ENCODE peak calls at places on chromosomes 1 and 21, in five cellular contexts. One of them, this sample, is unnamed. For H3K9me3 and H3K4me1, the result is how much of the 10 kb centered on the place peaks cover.

GRCh38 chr1:24357011-24357410 is 37.9 kb downstream of the GRHL3 start:
- DNase-seq in esophagus squamous epithelium: no peak
- DNase-seq in transverse colon: no peak
- DNase-seq in uterus: no peak
- DNase-seq in body of pancreas: no peak
- DNase-seq in this sample: no peak

GRCh38 chr1:1237874-1238701 is 6.1 kb downstream of the B3GALT6 start:
- DNase-seq in uterus: no peak
- DNase-seq in esophagus squamous epithelium: no peak
- DNase-seq in body of pancreas: peak
- DNase-seq in transverse colon: peak
- DNase-seq in this sample: no peak

GRCh38 chr1:200660719-200661118 is 9.0 kb downstream of the DDX59 start:
- DNase-seq in transverse colon: no peak
- DNase-seq in uterus: peak
- DNase-seq in esophagus squamous epithelium: no peak
- DNase-seq in body of pancreas: peak
- DNase-seq in this sample: no peak

GRCh38 chr1:27525296-27526271 is 35.6 kb upstream of the WASF2 start:
- DNase-seq in transverse colon: peak
- DNase-seq in body of pancreas: peak
- DNase-seq in uterus: peak
- DNase-seq in esophagus squamous epithelium: no peak
- DNase-seq in this sample: peak

GRCh38 chr1:205813755-205814058 is 709 bp upstream of the SLC41A1 start:
- DNase-seq in body of pancreas: no peak
- DNase-seq in esophagus squamous epithelium: no peak
- DNase-seq in uterus: no peak
- DNase-seq in transverse colon: no peak
- DNase-seq in this sample: no peak

GRCh38 chr1:219699870-219700269 is 87.0 kb upstream of the ZC3H11B start:
- DNase-seq in body of pancreas: no peak
- DNase-seq in esophagus squamous epithelium: no peak
- DNase-seq in uterus: no peak
- DNase-seq in transverse colon: no peak
- DNase-seq in this sample: no peak

GRCh38 chr1:29971703-29972102 is 735.4 kb downstream of the PTPRU start:
- DNase-seq in body of pancreas: no peak
- DNase-seq in transverse colon: no peak
- DNase-seq in uterus: no peak
- DNase-seq in esophagus squamous epithelium: no peak
- DNase-seq in this sample: no peak

GRCh38 chr1:57824535-57824934 is 400.7 kb upstream of the DAB1 start:
- DNase-seq in uterus: no peak
- DNase-seq in body of pancreas: no peak
- DNase-seq in transverse colon: no peak
- DNase-seq in esophagus squamous epithelium: no peak
- DNase-seq in this sample: no peak

GRCh38 chr1:89757532-89757931 is 63.3 kb upstream of the LRRC8D start:
- DNase-seq in uterus: no peak
- DNase-seq in esophagus squamous epithelium: no peak
- DNase-seq in body of pancreas: no peak
- DNase-seq in transverse colon: no peak
- DNase-seq in this sample: peak

GRCh38 chr21:32389337-32390015 is 3.3 kb downstream of the URB1 start:
- DNase-seq in transverse colon: no peak
- DNase-seq in body of pancreas: no peak
- DNase-seq in esophagus squamous epithelium: no peak
- DNase-seq in uterus: no peak
- DNase-seq in this sample: no peak

GRCh38 chr1:197103295-197103694 is 36.2 kb upstream of the F13B start:
- DNase-seq in body of pancreas: no peak
- DNase-seq in esophagus squamous epithelium: no peak
- DNase-seq in transverse colon: no peak
- DNase-seq in uterus: no peak
- DNase-seq in this sample: no peak

GRCh38 chr1:43312212-43312623 is 11.4 kb downstream of the TIE1 start:
- DNase-seq in transverse colon: no peak
- DNase-seq in uterus: no peak
- DNase-seq in esophagus squamous epithelium: no peak
- DNase-seq in body of pancreas: no peak
- DNase-seq in this sample: peak

GRCh38 chr1:222288056-222288455 is 259.8 kb downstream of the HHIPL2 start:
- DNase-seq in transverse colon: no peak
- DNase-seq in body of pancreas: no peak
- DNase-seq in uterus: no peak
- DNase-seq in esophagus squamous epithelium: no peak
- DNase-seq in this sample: no peak

GRCh38 chr1:8862528-8862927 is 16.0 kb downstream of the ENO1 start:
- DNase-seq in transverse colon: no peak
- DNase-seq in uterus: no peak
- DNase-seq in body of pancreas: no peak
- DNase-seq in esophagus squamous epithelium: no peak
- DNase-seq in this sample: no peak

GRCh38 chr1:22126531-22126930 is 16.4 kb downstream of the WNT4 start:
- DNase-seq in esophagus squamous epithelium: no peak
- DNase-seq in uterus: peak
- DNase-seq in body of pancreas: no peak
- DNase-seq in transverse colon: no peak
- DNase-seq in this sample: no peak

GRCh38 chr21:37087188-37087587 is 14.1 kb downstream of the TTC3 start:
- DNase-seq in body of pancreas: peak
- DNase-seq in uterus: no peak
- DNase-seq in esophagus squamous epithelium: no peak
- DNase-seq in transverse colon: no peak
- DNase-seq in this sample: no peak

GRCh38 chr1:19770436-19771190 is 29.1 kb downstream of the TMCO4 start:
- DNase-seq in body of pancreas: no peak
- DNase-seq in transverse colon: no peak
- DNase-seq in esophagus squamous epithelium: no peak
- DNase-seq in uterus: no peak
- DNase-seq in this sample: no peak

GRCh38 chr1:167276969-167277368 is 56.3 kb downstream of the POU2F1 start:
- DNase-seq in esophagus squamous epithelium: no peak
- DNase-seq in body of pancreas: no peak
- DNase-seq in transverse colon: no peak
- DNase-seq in uterus: no peak
- DNase-seq in this sample: no peak

GRCh38 chr21:17523007-17523451 is 10.2 kb downstream of the CXADR start:
- DNase-seq in esophagus squamous epithelium: no peak
- DNase-seq in uterus: no peak
- DNase-seq in body of pancreas: no peak
- DNase-seq in transverse colon: peak
- DNase-seq in this sample: no peak

GRCh38 chr1:149845416-149845815 is 54.0 kb upstream of the BOLA1 start:
- DNase-seq in transverse colon: no peak
- DNase-seq in body of pancreas: no peak
- DNase-seq in esophagus squamous epithelium: no peak
- DNase-seq in uterus: no peak
- DNase-seq in this sample: no peak

GRCh38 chr1:202811296-202812175 is 782 bp downstream of the PCAT6 start:
- DNase-seq in esophagus squamous epithelium: no peak
- DNase-seq in transverse colon: peak
- DNase-seq in body of pancreas: peak
- DNase-seq in uterus: peak
- DNase-seq in this sample: no peak

GRCh38 chr1:185853739-185854138 is 119.5 kb downstream of the HMCN1 start:
- DNase-seq in uterus: no peak
- DNase-seq in transverse colon: no peak
- DNase-seq in esophagus squamous epithelium: no peak
- DNase-seq in body of pancreas: no peak
- DNase-seq in this sample: no peak

GRCh38 chr1:85571830-85572229 is 8.7 kb upstream of the CCN1 start:
- DNase-seq in transverse colon: no peak
- DNase-seq in esophagus squamous epithelium: no peak
- DNase-seq in uterus: no peak
- DNase-seq in body of pancreas: no peak
- DNase-seq in this sample: no peak

GRCh38 chr1:51605961-51606723 is 10.8 kb upstream of the OSBPL9 start:
- DNase-seq in transverse colon: no peak
- DNase-seq in uterus: no peak
- DNase-seq in esophagus squamous epithelium: no peak
- DNase-seq in body of pancreas: no peak
- DNase-seq in this sample: no peak

GRCh38 chr1:57034713-57035112 is 68.9 kb upstream of the C8B start:
- DNase-seq in body of pancreas: no peak
- DNase-seq in uterus: no peak
- DNase-seq in transverse colon: no peak
- DNase-seq in esophagus squamous epithelium: no peak
- DNase-seq in this sample: no peak

GRCh38 chr1:173307845-173308244 is 100.7 kb upstream of the TNFSF4 start:
- DNase-seq in body of pancreas: no peak
- DNase-seq in esophagus squamous epithelium: no peak
- DNase-seq in uterus: no peak
- DNase-seq in transverse colon: no peak
- DNase-seq in this sample: no peak

GRCh38 chr1:208183977-208184901 is 59.9 kb downstream of the PLXNA2 start:
- DNase-seq in uterus: peak
- DNase-seq in esophagus squamous epithelium: no peak
- DNase-seq in body of pancreas: no peak
- DNase-seq in transverse colon: peak
- DNase-seq in this sample: no peak

GRCh38 chr1:39642796-39643195 is 3.4 kb upstream of the HEYL start:
- DNase-seq in body of pancreas: no peak
- DNase-seq in uterus: peak
- DNase-seq in esophagus squamous epithelium: no peak
- DNase-seq in transverse colon: no peak
- DNase-seq in this sample: no peak

GRCh38 chr1:13628711-13629110 is 45.1 kb downstream of the PDPN start:
- DNase-seq in transverse colon: no peak
- DNase-seq in uterus: no peak
- DNase-seq in body of pancreas: no peak
- DNase-seq in esophagus squamous epithelium: no peak
- DNase-seq in this sample: no peak

GRCh38 chr1:192133350-192133950 is 24.8 kb upstream of the RGS18 start:
- DNase-seq in transverse colon: no peak
- DNase-seq in esophagus squamous epithelium: no peak
- DNase-seq in uterus: no peak
- DNase-seq in body of pancreas: no peak
- DNase-seq in this sample: no peak

GRCh38 chr1:1118011-1118892 is 2.4 kb upstream of the C1orf159 start:
- DNase-seq in body of pancreas: no peak
- DNase-seq in esophagus squamous epithelium: no peak
- DNase-seq in uterus: no peak
- DNase-seq in transverse colon: peak
- DNase-seq in this sample: peak

GRCh38 chr1:164602142-164602429 is 43.1 kb downstream of the PBX1 start:
- DNase-seq in transverse colon: peak
- DNase-seq in uterus: no peak
- DNase-seq in body of pancreas: peak
- DNase-seq in esophagus squamous epithelium: no peak
- DNase-seq in this sample: no peak

GRCh38 chr1:242523968-242524570 is 428 bp downstream of the PLD5 start:
- DNase-seq in esophagus squamous epithelium: no peak
- DNase-seq in transverse colon: no peak
- DNase-seq in uterus: peak
- DNase-seq in body of pancreas: peak
- DNase-seq in this sample: peak

GRCh38 chr1:46236882-46237281 is 10.7 kb upstream of the RAD54L start:
- DNase-seq in esophagus squamous epithelium: no peak
- DNase-seq in body of pancreas: no peak
- DNase-seq in transverse colon: no peak
- DNase-seq in uterus: no peak
- DNase-seq in this sample: no peak

GRCh38 chr1:181064030-181064594 is 24.4 kb upstream of the IER5 start:
- DNase-seq in transverse colon: no peak
- DNase-seq in esophagus squamous epithelium: no peak
- DNase-seq in body of pancreas: no peak
- DNase-seq in uterus: no peak
- DNase-seq in this sample: no peak

GRCh38 chr1:3114846-3115245 is 45.8 kb downstream of the PRDM16 start:
- DNase-seq in uterus: no peak
- DNase-seq in esophagus squamous epithelium: no peak
- DNase-seq in body of pancreas: peak
- DNase-seq in transverse colon: no peak
- DNase-seq in this sample: no peak
- H3K9me3 ChIP-seq in uterus: under half
- H3K9me3 ChIP-seq in esophagus squamous epithelium: under half
- H3K9me3 ChIP-seq in body of pancreas: under half
- H3K9me3 ChIP-seq in transverse colon: under half
- H3K9me3 ChIP-seq in this sample: under half

GRCh38 chr21:33685613-33686197 is 43.4 kb downstream of the ITSN1 start:
- DNase-seq in uterus: no peak
- DNase-seq in transverse colon: no peak
- DNase-seq in esophagus squamous epithelium: no peak
- DNase-seq in body of pancreas: no peak
- DNase-seq in this sample: no peak
- H3K4me3 ChIP-seq in uterus: no peak
- H3K4me3 ChIP-seq in transverse colon: no peak
- H3K4me3 ChIP-seq in esophagus squamous epithelium: no peak
- H3K4me3 ChIP-seq in body of pancreas: no peak
- H3K4me3 ChIP-seq in this sample: no peak

DNA sequence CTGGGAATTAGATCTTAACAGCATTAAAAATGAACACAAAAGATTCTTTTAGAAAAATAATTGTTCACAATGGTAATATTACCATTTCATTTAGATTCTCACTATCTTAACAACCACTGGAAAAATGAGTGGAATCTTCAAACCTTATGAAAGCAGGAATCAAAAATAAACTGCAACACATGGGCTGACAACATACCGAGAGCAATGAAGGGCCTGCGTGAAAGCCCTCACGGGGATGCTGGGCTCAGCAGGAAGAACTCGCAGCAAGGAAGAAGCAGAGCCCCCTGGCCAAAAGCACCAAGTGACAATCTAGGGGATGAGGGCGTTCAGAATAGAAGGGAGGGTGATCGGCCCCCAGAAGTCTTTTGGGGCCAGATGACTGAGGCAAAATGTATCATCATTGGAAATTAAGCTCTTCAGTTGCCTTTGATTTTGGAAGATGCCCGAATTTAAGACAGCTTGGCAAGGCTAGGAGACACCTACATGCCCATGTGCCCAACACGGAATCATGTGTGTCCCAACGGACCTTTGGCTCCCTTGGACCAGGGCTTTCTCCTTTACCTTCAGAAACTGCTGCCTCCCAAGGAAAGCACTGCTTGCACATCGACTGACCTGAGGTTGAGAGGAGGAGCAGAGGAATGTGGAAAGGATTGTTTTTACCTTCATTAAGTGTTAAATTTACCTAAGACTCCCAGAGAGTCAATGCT is 103.9 kb downstream of the TGFBR3 start:
- DNase-seq in body of pancreas: no peak
- DNase-seq in transverse colon: no peak
- DNase-seq in uterus: peak
- DNase-seq in esophagus squamous epithelium: no peak
- DNase-seq in this sample: no peak
- H3K4me1 ChIP-seq in body of pancreas: under half
- H3K4me1 ChIP-seq in transverse colon: under half
- H3K4me1 ChIP-seq in uterus: under half
- H3K4me1 ChIP-seq in esophagus squamous epithelium: under half
- H3K4me1 ChIP-seq in this sample: under half

DNA sequence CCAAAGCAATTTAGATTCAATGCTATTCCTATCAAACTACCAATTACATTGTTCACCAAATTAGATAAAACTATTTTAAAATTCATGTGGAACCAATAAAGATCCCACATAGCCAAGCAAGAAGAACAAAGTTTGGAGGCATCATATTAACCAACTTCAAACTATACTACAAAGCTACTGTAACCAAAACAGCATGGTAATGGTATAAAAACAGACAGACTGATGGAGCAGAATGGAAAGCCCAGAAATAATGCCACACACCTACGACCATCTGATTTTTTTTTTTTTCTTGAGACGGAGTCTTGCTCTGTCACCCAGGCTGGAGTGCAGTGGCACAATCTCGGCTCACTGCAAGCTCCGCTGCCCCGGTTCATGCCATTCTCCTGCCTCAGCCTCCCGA is 7.1 kb downstream of the ZNF124 start:
- DNase-seq in uterus: no peak
- DNase-seq in esophagus squamous epithelium: no peak
- DNase-seq in body of pancreas: no peak
- DNase-seq in transverse colon: no peak
- DNase-seq in this sample: no peak
- H3K9me3 ChIP-seq in uterus: under half
- H3K9me3 ChIP-seq in esophagus squamous epithelium: half or more
- H3K9me3 ChIP-seq in body of pancreas: under half
- H3K9me3 ChIP-seq in transverse colon: half or more
- H3K9me3 ChIP-seq in this sample: half or more

This sample was measured in upper lobe of right lung.